ENCODE peak calls at places on chromosomes 4 and X, in five cellular contexts. One of them, this sample, is unnamed.
A peak's percentile ranks its signal among the peaks of the same experiment; 100 is the strongest.

GRCh38 chr4:52038109-52038912 is at the start of gene SGCB:
- DNase-seq in colonic mucosa: peak; percentile 77
- DNase-seq in B cell: peak; percentile 89
- DNase-seq in fibroblast of pulmonary artery: peak; percentile 39
- DNase-seq in ovary: peak; percentile 80
- DNase-seq in this sample: peak; percentile 80

GRCh38 chr4:121827851-121828250 is 4.2 kb upstream of the CCNA2 start:
- DNase-seq in colonic mucosa: no peak
- DNase-seq in B cell: no peak
- DNase-seq in fibroblast of pulmonary artery: peak; percentile 36
- DNase-seq in ovary: no peak
- DNase-seq in this sample: no peak

GRCh38 chr4:1247811-1248261 is 1.1 kb downstream of the CTBP1 start:
- DNase-seq in colonic mucosa: no peak
- DNase-seq in B cell: peak; percentile 56
- DNase-seq in fibroblast of pulmonary artery: peak; percentile 24
- DNase-seq in ovary: no peak
- DNase-seq in this sample: no peak

GRCh38 chr4:126530996-126531585 is 1101.7 kb upstream of the INTU start:
- DNase-seq in colonic mucosa: no peak
- DNase-seq in B cell: no peak
- DNase-seq in fibroblast of pulmonary artery: peak; percentile 69
- DNase-seq in ovary: no peak
- DNase-seq in this sample: no peak

GRCh38 chr4:16513876-16514275 is 287.6 kb upstream of the TAPT1 start:
- DNase-seq in colonic mucosa: no peak
- DNase-seq in B cell: no peak
- DNase-seq in fibroblast of pulmonary artery: no peak
- DNase-seq in ovary: no peak
- DNase-seq in this sample: no peak

GRCh38 chr4:13493793-13494192 is 9.7 kb upstream of the RAB28 start:
- DNase-seq in colonic mucosa: no peak
- DNase-seq in B cell: no peak
- DNase-seq in fibroblast of pulmonary artery: no peak
- DNase-seq in ovary: no peak
- DNase-seq in this sample: no peak

GRCh38 chrX:81120936-81121351 is 80.8 kb downstream of the HMGN5 start:
- DNase-seq in colonic mucosa: peak; percentile 47
- DNase-seq in B cell: no peak
- DNase-seq in fibroblast of pulmonary artery: peak; percentile 45
- DNase-seq in ovary: peak; percentile 42
- DNase-seq in this sample: peak; percentile 12

GRCh38 chr4:1402021-1402515 is 4.2 kb downstream of the NKX1-1 start:
- DNase-seq in colonic mucosa: no peak
- DNase-seq in B cell: peak; percentile 54
- DNase-seq in fibroblast of pulmonary artery: no peak
- DNase-seq in ovary: no peak
- DNase-seq in this sample: no peak

GRCh38 chr4:141346144-141346543 is 125.4 kb downstream of the ZNF330 start:
- DNase-seq in colonic mucosa: no peak
- DNase-seq in B cell: no peak
- DNase-seq in fibroblast of pulmonary artery: peak; percentile 84
- DNase-seq in ovary: no peak
- DNase-seq in this sample: peak; percentile 26
- TF ChIP-seq CTCF in colonic mucosa: peak; percentile 58
- TF ChIP-seq CTCF in B cell: no peak
- TF ChIP-seq CTCF in fibroblast of pulmonary artery: peak; percentile 62
- TF ChIP-seq CTCF in ovary: no peak
- TF ChIP-seq CTCF in this sample: peak; percentile 39

GRCh38 chr4:70915048-70915815 is 13.1 kb downstream of the MOB1B start:
- DNase-seq in colonic mucosa: no peak
- DNase-seq in B cell: no peak
- DNase-seq in fibroblast of pulmonary artery: peak; percentile 23
- DNase-seq in ovary: no peak
- DNase-seq in this sample: no peak

GRCh38 chr4:70915874-70916559 is 13.8 kb downstream of the MOB1B start:
- DNase-seq in colonic mucosa: no peak
- DNase-seq in B cell: no peak
- DNase-seq in fibroblast of pulmonary artery: no peak
- DNase-seq in ovary: no peak
- DNase-seq in this sample: no peak

GRCh38 chr4:70908993-70909556 is 6.9 kb downstream of the MOB1B start:
- DNase-seq in colonic mucosa: no peak
- DNase-seq in B cell: no peak
- DNase-seq in fibroblast of pulmonary artery: no peak
- DNase-seq in ovary: no peak
- DNase-seq in this sample: no peak

GRCh38 chr4:70914631-70915030 is 12.5 kb downstream of the MOB1B start:
- DNase-seq in colonic mucosa: no peak
- DNase-seq in B cell: no peak
- DNase-seq in fibroblast of pulmonary artery: no peak
- DNase-seq in ovary: peak; percentile 52
- DNase-seq in this sample: no peak

GRCh38 chr4:70913947-70914445 is 11.8 kb downstream of the MOB1B start:
- DNase-seq in colonic mucosa: no peak
- DNase-seq in B cell: no peak
- DNase-seq in fibroblast of pulmonary artery: peak; percentile 3
- DNase-seq in ovary: no peak
- DNase-seq in this sample: no peak
- TF ChIP-seq CTCF in colonic mucosa: no peak
- TF ChIP-seq CTCF in B cell: no peak
- TF ChIP-seq CTCF in fibroblast of pulmonary artery: no peak
- TF ChIP-seq CTCF in ovary: no peak
- TF ChIP-seq CTCF in this sample: no peak

DNA sequence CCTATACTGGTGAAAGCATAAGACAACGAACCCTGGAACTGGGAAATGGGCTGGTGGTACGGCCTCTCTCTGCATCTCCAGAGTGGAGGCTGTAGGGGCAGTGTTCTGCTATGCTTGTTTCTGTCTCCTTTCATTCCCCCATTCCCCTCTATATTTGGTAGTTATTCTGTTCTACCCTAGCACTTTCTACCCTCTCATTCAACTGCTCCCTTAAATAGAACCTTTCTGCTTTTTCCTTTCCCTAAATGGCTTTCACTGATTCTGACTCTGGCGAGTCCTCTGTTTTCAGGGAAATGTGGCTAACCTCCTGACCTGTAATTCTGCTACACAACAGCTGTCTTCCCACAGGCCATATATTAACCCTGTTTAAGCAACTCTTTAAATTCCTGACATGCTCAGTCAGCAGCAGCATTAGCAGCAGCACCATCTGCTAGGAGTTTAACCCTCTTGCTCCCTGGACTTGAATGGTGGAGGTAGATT is 94.2 kb downstream of the CXCL13 start:
- DNase-seq in colonic mucosa: no peak
- DNase-seq in B cell: no peak
- DNase-seq in fibroblast of pulmonary artery: peak; percentile 85
- DNase-seq in ovary: no peak
- DNase-seq in this sample: no peak
- TF ChIP-seq CTCF in colonic mucosa: no peak
- TF ChIP-seq CTCF in B cell: no peak
- TF ChIP-seq CTCF in fibroblast of pulmonary artery: peak; percentile 39
- TF ChIP-seq CTCF in ovary: no peak
- TF ChIP-seq CTCF in this sample: no peak

GRCh38 chrX:13750204-13750603 is 15.7 kb downstream of the OFD1 start:
- DNase-seq in colonic mucosa: no peak
- DNase-seq in B cell: no peak
- DNase-seq in fibroblast of pulmonary artery: peak; percentile 55
- DNase-seq in ovary: no peak
- DNase-seq in this sample: peak; percentile 29
- TF ChIP-seq CTCF in colonic mucosa: peak; percentile 40
- TF ChIP-seq CTCF in B cell: peak; percentile 48
- TF ChIP-seq CTCF in fibroblast of pulmonary artery: peak; percentile 56
- TF ChIP-seq CTCF in ovary: no peak
- TF ChIP-seq CTCF in this sample: peak; percentile 45

GRCh38 chr4:7699040-7699439 is 240.6 kb downstream of the AFAP1 start:
- DNase-seq in colonic mucosa: no peak
- DNase-seq in B cell: no peak
- DNase-seq in fibroblast of pulmonary artery: peak; percentile 75
- DNase-seq in ovary: peak; percentile 80
- DNase-seq in this sample: no peak
- TF ChIP-seq CTCF in colonic mucosa: no peak
- TF ChIP-seq CTCF in B cell: no peak
- TF ChIP-seq CTCF in fibroblast of pulmonary artery: no peak
- TF ChIP-seq CTCF in ovary: no peak
- TF ChIP-seq CTCF in this sample: no peak

GRCh38 chrX:19949340-19949739 is 41.5 kb downstream of the BCLAF3 start:
- DNase-seq in colonic mucosa: no peak
- DNase-seq in B cell: no peak
- DNase-seq in fibroblast of pulmonary artery: no peak
- DNase-seq in ovary: no peak
- DNase-seq in this sample: no peak

GRCh38 chrX:19953145-19953544 is 37.7 kb downstream of the BCLAF3 start:
- DNase-seq in colonic mucosa: no peak
- DNase-seq in B cell: no peak
- DNase-seq in fibroblast of pulmonary artery: no peak
- DNase-seq in ovary: no peak
- DNase-seq in this sample: no peak

DNA sequence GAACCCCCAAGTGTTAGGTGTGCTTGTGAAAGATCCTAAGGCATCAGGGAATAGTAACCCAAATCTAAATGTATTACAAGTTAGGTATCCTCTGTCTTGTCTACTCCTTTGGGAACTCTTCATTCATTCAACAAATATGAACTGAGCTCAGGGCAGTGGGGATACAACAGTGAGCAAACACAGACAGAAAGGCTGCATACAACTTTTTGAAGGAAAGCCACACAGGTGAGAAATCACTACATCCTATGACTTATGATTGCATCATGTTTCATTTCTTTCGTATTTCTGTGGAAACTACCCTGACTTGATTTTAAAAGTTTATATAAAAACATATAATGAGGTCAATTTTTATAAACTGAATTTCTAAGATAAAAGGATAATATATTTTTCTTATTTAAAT is 43.2 kb downstream of the BCLAF3 start:
- DNase-seq in colonic mucosa: no peak
- DNase-seq in B cell: no peak
- DNase-seq in fibroblast of pulmonary artery: no peak
- DNase-seq in ovary: no peak
- DNase-seq in this sample: no peak
- TF ChIP-seq CTCF in colonic mucosa: no peak
- TF ChIP-seq CTCF in B cell: no peak
- TF ChIP-seq CTCF in fibroblast of pulmonary artery: no peak
- TF ChIP-seq CTCF in ovary: no peak
- TF ChIP-seq CTCF in this sample: no peak

GRCh38 chr4:105527081-105527480 is 25.3 kb upstream of the ARHGEF38 start:
- DNase-seq in colonic mucosa: no peak
- DNase-seq in B cell: no peak
- DNase-seq in fibroblast of pulmonary artery: no peak
- DNase-seq in ovary: no peak
- DNase-seq in this sample: no peak

GRCh38 chr4:105526656-105527055 is 25.8 kb upstream of the ARHGEF38 start:
- DNase-seq in colonic mucosa: no peak
- DNase-seq in B cell: no peak
- DNase-seq in fibroblast of pulmonary artery: no peak
- DNase-seq in ovary: no peak
- DNase-seq in this sample: no peak

DNA sequence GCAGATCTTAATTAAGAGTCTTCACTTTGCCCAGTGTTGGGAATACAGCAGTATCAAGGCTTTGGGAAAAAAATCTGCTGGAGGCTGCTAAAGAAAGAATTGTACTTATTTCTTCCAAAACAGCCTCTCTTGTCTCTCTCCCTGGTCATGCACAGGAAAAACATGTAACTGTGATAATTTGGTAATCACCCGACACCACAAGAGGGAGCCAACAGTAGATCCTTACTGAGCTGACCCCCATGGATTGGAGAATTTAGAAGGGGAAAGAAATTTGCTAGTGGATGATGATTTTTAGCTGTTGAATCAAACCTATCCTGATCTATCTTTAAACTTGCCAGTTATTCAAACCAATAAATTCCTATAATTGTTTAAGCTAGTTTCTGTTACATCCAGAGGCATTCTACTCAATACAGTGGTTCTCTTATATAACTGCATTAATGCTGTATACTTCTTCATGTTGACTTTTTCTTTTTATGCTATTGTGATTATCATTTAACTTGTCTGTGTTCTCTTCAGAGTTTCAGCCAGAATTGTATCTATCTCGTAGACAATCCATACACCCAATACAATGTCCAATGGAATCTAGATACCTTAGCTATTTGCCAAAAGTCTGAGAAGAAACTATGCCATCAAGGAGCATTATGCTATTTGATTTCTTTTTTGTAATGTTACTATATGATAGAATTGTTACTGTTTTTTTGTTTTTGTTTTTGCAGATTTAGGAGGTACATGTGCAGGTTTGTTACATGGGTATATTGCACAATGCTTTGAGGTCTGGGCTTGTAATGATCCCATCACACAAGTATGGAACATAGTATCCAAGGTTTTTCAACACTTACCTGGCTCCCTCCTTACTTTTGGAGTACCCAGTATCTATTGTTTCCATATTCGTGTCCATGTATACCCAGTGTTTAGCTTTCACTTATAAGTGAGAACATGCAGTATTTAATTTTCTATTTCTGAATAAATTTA is 31.3 kb upstream of the ARHGEF38 start:
- DNase-seq in colonic mucosa: peak; percentile 60
- DNase-seq in B cell: peak; percentile 33
- DNase-seq in fibroblast of pulmonary artery: peak; percentile 66
- DNase-seq in ovary: no peak
- DNase-seq in this sample: peak; percentile 62
- TF ChIP-seq CTCF in colonic mucosa: peak; percentile 84
- TF ChIP-seq CTCF in B cell: peak; percentile 68
- TF ChIP-seq CTCF in fibroblast of pulmonary artery: peak; percentile 88
- TF ChIP-seq CTCF in ovary: no peak
- TF ChIP-seq CTCF in this sample: peak; percentile 61

DNA sequence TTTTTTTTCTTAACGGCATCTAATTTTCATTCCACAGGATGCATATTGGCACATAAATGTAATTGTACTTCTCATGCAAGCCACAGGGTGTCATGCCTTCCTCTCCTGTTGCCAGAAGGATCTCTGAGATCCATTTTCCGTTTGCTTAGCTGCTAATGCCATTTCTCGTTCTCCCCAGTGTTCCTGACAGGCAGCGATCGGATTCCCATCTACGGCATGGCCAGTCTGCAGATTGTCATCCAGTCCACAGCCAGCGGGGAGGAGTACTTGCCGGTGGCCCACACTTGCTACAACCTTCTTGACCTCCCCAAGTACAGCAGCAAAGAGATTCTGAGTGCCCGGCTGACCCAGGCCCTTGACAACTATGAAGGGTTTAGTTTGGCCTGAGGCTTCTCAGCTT is 8.9 kb upstream of the NAP1L5 start:
- DNase-seq in colonic mucosa: no peak
- DNase-seq in B cell: no peak
- DNase-seq in fibroblast of pulmonary artery: peak; percentile 80
- DNase-seq in ovary: peak; percentile 44
- DNase-seq in this sample: no peak
- TF ChIP-seq CTCF in colonic mucosa: no peak
- TF ChIP-seq CTCF in B cell: no peak
- TF ChIP-seq CTCF in fibroblast of pulmonary artery: peak; percentile 70
- TF ChIP-seq CTCF in ovary: peak; percentile 39
- TF ChIP-seq CTCF in this sample: no peak